ENCODE peak calls at places on chromosomes 6 and 20, in four cellular contexts. J, A, H and Q are unnamed samples.
A peak's percentile ranks its signal among the peaks of the same experiment; 100 is the strongest.

GRCh38 chr20:22507240-22507961 is 77.0 kb downstream of the FOXA2 start:
- DNase-seq in J (no peak), A (no peak), H (no peak), Q (no peak)

GRCh38 chr6:44655368-44656342 is 268.1 kb downstream of the CDC5L start:
- DNase-seq in J (peak; percentile 76), A (peak; percentile 78), H (peak; percentile 79), Q (peak; percentile 95)

GRCh38 chr6:108651287-108651686 is 90.6 kb downstream of the FOXO3 start:
- DNase-seq in J (peak; percentile 63), A (no peak), H (no peak), Q (no peak)

GRCh38 chr6:5146396-5146795 is 61.3 kb downstream of the PPP1R3G start:
- DNase-seq in J (no peak), A (no peak), H (no peak), Q (no peak)

GRCh38 chr6:141701732-141702131 is 431.0 kb upstream of the GJE1 start:
- DNase-seq in J (no peak), A (no peak), H (no peak), Q (no peak)

GRCh38 chr6:53433617-53434285 is 85.0 kb upstream of the ELOVL5 start:
- DNase-seq in J (no peak), A (no peak), H (no peak), Q (no peak)

GRCh38 chr20:57505991-57506390 is 18.9 kb downstream of the CTCFL start:
- DNase-seq in J (no peak), A (no peak), H (no peak), Q (no peak)

GRCh38 chr6:65633516-65633915 is 73.5 kb downstream of the EYS start:
- DNase-seq in J (no peak), A (no peak), H (no peak), Q (no peak)

GRCh38 chr6:169533656-169534421 is 168.0 kb downstream of the WDR27 start:
- DNase-seq in J (no peak), A (no peak), H (no peak), Q (no peak)

GRCh38 chr6:130020106-130020851 is 1.9 kb downstream of the L3MBTL3 start:
- DNase-seq in J (peak; percentile 59), A (peak; percentile 49), H (peak; percentile 12), Q (peak; percentile 40)

GRCh38 chr20:44743916-44744655 is 1.6 kb upstream of the KCNK15 start:
- DNase-seq in J (no peak), A (no peak), H (no peak), Q (no peak)

GRCh38 chr6:37056439-37057127 is 51.1 kb downstream of the FGD2 start:
- DNase-seq in J (peak; percentile 48), A (no peak), H (no peak), Q (no peak)

GRCh38 chr6:125872259-125872921 is 81.6 kb downstream of the NCOA7 start:
- DNase-seq in J (no peak), A (no peak), H (no peak), Q (peak; percentile 6)

GRCh38 chr20:57473246-57474042 is 51.5 kb downstream of the CTCFL start:
- DNase-seq in J (no peak), A (no peak), H (no peak), Q (peak; percentile 61)

GRCh38 chr6:74932214-74932923 is 273.5 kb downstream of the COL12A1 start:
- DNase-seq in J (peak; percentile 10), A (no peak), H (no peak), Q (no peak)

GRCh38 chr20:5657190-5657872 is 92.9 kb upstream of the SHLD1 start:
- DNase-seq in J (peak; percentile 97), A (peak; percentile 25), H (no peak), Q (peak; percentile 32)

GRCh38 chr20:62549499-62550086 is 73.8 kb upstream of the GATA5 start:
- DNase-seq in J (no peak), A (no peak), H (no peak), Q (peak; percentile 73)

GRCh38 chr6:136969930-136970329 is 47.8 kb downstream of the SLC35D3 start:
- DNase-seq in J (no peak), A (no peak), H (no peak), Q (no peak)

GRCh38 chr6:119340766-119341487 is 8.6 kb downstream of the MAN1A1 start:
- DNase-seq in J (no peak), A (no peak), H (peak; percentile 41), Q (no peak)

GRCh38 chr20:38685853-38686473 is 38.3 kb upstream of the SLC32A1 start:
- DNase-seq in J (peak; percentile 57), A (peak; percentile 12), H (peak; percentile 65), Q (peak; percentile 75)

GRCh38 chr6:143097224-143097795 is 36.6 kb downstream of the AIG1 start:
- DNase-seq in J (no peak), A (no peak), H (no peak), Q (no peak)

GRCh38 chr20:24631173-24631505 is 161.7 kb downstream of the SYNDIG1 start:
- DNase-seq in J (no peak), A (no peak), H (no peak), Q (no peak)

GRCh38 chr20:3672864-3673550 is 8.8 kb downstream of the ADAM33 start:
- DNase-seq in J (no peak), A (no peak), H (no peak), Q (no peak)

GRCh38 chr20:37195018-37195417 is 15.7 kb upstream of the MROH8 start:
- DNase-seq in J (no peak), A (no peak), H (no peak), Q (no peak)

DNA sequence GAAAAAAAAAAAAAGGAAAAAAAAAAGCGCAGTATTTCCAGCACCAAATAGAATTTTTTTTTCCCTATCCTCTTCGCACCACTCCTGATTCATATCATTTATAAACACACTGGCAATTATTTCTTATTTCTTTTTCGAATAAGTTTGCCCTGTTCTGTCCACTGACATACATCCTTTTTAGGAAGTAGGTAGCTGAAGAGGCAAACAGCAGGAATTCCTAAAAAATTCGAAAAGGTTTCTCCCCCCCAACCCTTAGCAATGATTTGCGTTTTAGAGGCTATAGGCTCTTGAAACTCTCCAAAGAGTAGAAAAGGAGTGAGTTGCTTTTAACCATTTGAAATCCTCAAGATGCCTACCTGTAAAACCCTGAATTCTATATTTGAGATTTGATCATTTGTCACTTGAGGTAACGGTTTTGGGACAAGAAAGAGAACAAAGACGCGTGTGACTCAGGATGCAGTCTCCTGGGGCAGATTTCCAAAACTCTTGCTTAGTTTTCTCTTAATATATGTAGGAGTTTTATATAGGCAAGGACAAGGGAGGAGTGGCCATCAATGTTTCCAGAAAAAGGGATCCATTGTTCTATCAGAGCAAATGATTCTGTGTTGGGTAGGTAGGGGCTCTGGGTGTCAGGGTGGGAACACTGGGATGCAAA is 531 bp upstream of the CCN2 start:
- DNase-seq in J (peak; percentile 71), A (no peak), H (no peak), Q (no peak)
- H3K27ac ChIP-seq in J (peak overlapping the region; percentile 91), A (peak overlapping the region; percentile 96), H (peak overlapping the region; percentile 78), Q (peak overlapping the region; percentile 33)

GRCh38 chr20:31803552-31804291 is 15.4 kb upstream of the MYLK2 start:
- DNase-seq in J (no peak), A (no peak), H (no peak), Q (no peak)
- H3K36me3 ChIP-seq in J (no peaks in the 10 kb centered on the region), A (no peaks in the 10 kb centered on the region), H (peaks cover 20% of the 10 kb centered on the region), Q (peaks cover 81% of the 10 kb centered on the region)

GRCh38 chr6:89385156-89385667 is 26.9 kb downstream of the RRAGD start:
- DNase-seq in J (peak; percentile 37), A (no peak), H (no peak), Q (peak; percentile 82)
- H3K4me1 ChIP-seq in J (no peaks in the 10 kb centered on the region), A (no peaks in the 10 kb centered on the region), H (peaks cover 2% of the 10 kb centered on the region), Q (peaks cover 18% of the 10 kb centered on the region)

GRCh38 chr6:106134906-106135634 is 48.9 kb downstream of the PRDM1 start:
- DNase-seq in J (peak; percentile 80), A (peak; percentile 68), H (no peak), Q (no peak)
- H3K27ac ChIP-seq in J (no peak overlapping the region), A (peak overlapping the region; percentile 36), H (no peak overlapping the region), Q (no peak overlapping the region)